ENCODE peak calls at places on chromosomes 7 and 10, in eight cellular contexts. B is fibroblast of villous mesenchyme; D is amygdala; V is left ventricle myocardium superior; K is activated CD8-positive, alpha-beta memory T cell treated with anti-CD3 and anti-CD28 coated beads, Interleukin-2, amount 10 ng/mL, durations not matched to agents 7 days and 5 days; G is adrenal gland; M is neural progenitor cell; Z is BE2C. N is an unnamed sample.

GRCh38 chr10:74213571-74214162 is 62.6 kb downstream of the ADK start:
- DNase-seq in M (no peak), K (peak), B (peak), D (no peak), Z (peak), V (peak), G (no peak), N (no peak)

GRCh38 chr10:88642254-88642653 is 22.0 kb upstream of the LIPF start:
- DNase-seq in K (no peak), Z (no peak), V (no peak), G (no peak), D (no peak), B (no peak), M (no peak), N (no peak)

GRCh38 chr7:33973235-33974015 is 68.1 kb downstream of the BMPER start:
- DNase-seq in B (no peak), Z (no peak), V (no peak), M (no peak), D (no peak), G (no peak), K (no peak), N (no peak)

GRCh38 chr10:131001438-131001837 is 310.1 kb downstream of the TCERG1L start:
- DNase-seq in M (no peak), Z (no peak), B (no peak), D (no peak), V (no peak), K (no peak), G (peak), N (peak)

GRCh38 chr7:79988642-79989041 is 146.0 kb upstream of the GNAI1 start:
- DNase-seq in K (no peak), G (no peak), B (peak), M (no peak), Z (no peak), V (no peak), D (no peak), N (no peak)

GRCh38 chr10:6239213-6239991 is 36.7 kb downstream of the PFKFB3 start:
- DNase-seq in G (peak), M (no peak), V (no peak), B (peak), K (peak), Z (peak), D (no peak), N (no peak)

GRCh38 chr10:110979611-110980010 is 60.2 kb downstream of the SHOC2 start:
- DNase-seq in G (no peak), Z (no peak), K (no peak), M (no peak), V (no peak), D (no peak), B (no peak), N (no peak)

GRCh38 chr7:108321359-108321758 is 134.9 kb downstream of the NRCAM start:
- DNase-seq in K (no peak), Z (no peak), V (no peak), B (no peak), G (no peak), M (no peak), D (no peak), N (no peak)

GRCh38 chr10:61078542-61078941 is 134.6 kb upstream of the RHOBTB1 start:
- DNase-seq in D (no peak), G (no peak), V (peak), Z (no peak), K (no peak), B (peak), M (no peak), N (no peak)

GRCh38 chr7:129780257-129781127 is 169.0 kb downstream of the NRF1 start:
- DNase-seq in B (no peak), K (peak), V (peak), G (peak), M (peak), D (no peak), Z (peak), N (no peak)

GRCh38 chr10:94403823-94404228 is 1.5 kb downstream of the TBC1D12 start:
- DNase-seq in G (no peak), Z (no peak), K (no peak), B (peak), D (no peak), M (no peak), V (no peak), N (no peak)

GRCh38 chr7:139936760-139937310 is 107.8 kb downstream of the TBXAS1 start:
- DNase-seq in V (no peak), Z (no peak), K (no peak), B (peak), G (no peak), D (no peak), M (no peak), N (no peak)

GRCh38 chr10:58570307-58570723 is 57.6 kb downstream of the BICC1 start:
- DNase-seq in Z (no peak), V (no peak), D (no peak), G (no peak), B (peak), K (no peak), M (no peak), N (no peak)

GRCh38 chr10:27446091-27446918 is 57.8 kb upstream of the RAB18 start:
- DNase-seq in K (no peak), V (no peak), B (peak), M (peak), D (no peak), G (no peak), Z (no peak), N (no peak)

GRCh38 chr10:7457478-7458316 is 46.9 kb upstream of the SFMBT2 start:
- DNase-seq in K (no peak), Z (no peak), M (no peak), D (no peak), V (no peak), B (no peak), G (no peak), N (no peak)

GRCh38 chr7:107697246-107698044 is 36.8 kb downstream of the SLC26A4 start:
- DNase-seq in Z (no peak), D (no peak), B (no peak), K (no peak), M (no peak), G (no peak), V (no peak), N (no peak)

GRCh38 chr7:55690-56248 is 136.6 kb upstream of the FAM20C start:
- DNase-seq in V (peak), B (no peak), K (no peak), M (no peak), G (no peak), Z (no peak), D (no peak), N (no peak)

GRCh38 chr7:55509322-55509721 is 63.0 kb downstream of the VOPP1 start:
- DNase-seq in Z (no peak), K (no peak), G (no peak), M (no peak), V (no peak), D (no peak), B (peak), N (no peak)

GRCh38 chr10:132396495-132397035 is 435 bp upstream of the PWWP2B start:
- DNase-seq in K (peak), Z (peak), B (peak), D (no peak), M (peak), V (peak), G (peak), N (no peak)

GRCh38 chr7:132154695-132155471 is 421.4 kb downstream of the PLXNA4 start:
- DNase-seq in V (no peak), M (no peak), D (no peak), B (no peak), K (no peak), G (no peak), Z (no peak), N (no peak)

GRCh38 chr7:138625849-138626230 is 75.3 kb downstream of the SVOPL start:
- DNase-seq in M (no peak), V (no peak), Z (no peak), G (no peak), B (no peak), K (no peak), D (no peak), N (no peak)

GRCh38 chr7:89054364-89054763 is 258.8 kb upstream of the TEX47 start:
- DNase-seq in D (no peak), M (no peak), B (no peak), Z (no peak), G (no peak), K (no peak), V (no peak), N (no peak)

GRCh38 chr7:120856198-120856597 is 1.7 kb downstream of the TSPAN12 start:
- DNase-seq in K (no peak), Z (no peak), M (no peak), B (peak), D (no peak), V (no peak), G (no peak), N (no peak)

GRCh38 chr10:71710519-71710918 is 9.1 kb downstream of the C10orf105 start:
- DNase-seq in G (no peak), K (no peak), V (no peak), D (no peak), B (no peak), Z (no peak), M (no peak), N (no peak)

GRCh38 chr10:100998183-100998990 is 1.2 kb upstream of the LZTS2 start:
- DNase-seq in M (peak), B (peak), V (peak), G (peak), D (peak), K (peak), Z (peak), N (no peak)

GRCh38 chr10:8481718-8482504 is 427.4 kb downstream of the GATA3 start:
- DNase-seq in M (no peak), D (no peak), Z (no peak), V (no peak), G (no peak), K (no peak), B (no peak), N (no peak)

GRCh38 chr7:56091591-56091990 is 1.2 kb downstream of the PHKG1 start:
- DNase-seq in D (peak), M (no peak), G (no peak), K (no peak), Z (no peak), B (no peak), V (peak), N (no peak)

GRCh38 chr10:46520941-46521340 is 35.5 kb downstream of the GPRIN2 start:
- DNase-seq in K (peak), D (no peak), G (no peak), Z (peak), M (no peak), B (no peak), V (peak), N (no peak)

GRCh38 chr7:8035190-8035589 is 66.6 kb downstream of the GLCCI1 start:
- DNase-seq in K (no peak), Z (peak), D (no peak), V (no peak), B (no peak), G (no peak), M (no peak), N (no peak)

GRCh38 chr7:98293265-98293664 is 11.8 kb downstream of the BRI3 start:
- DNase-seq in Z (no peak), K (no peak), G (no peak), M (no peak), D (no peak), V (no peak), B (no peak), N (no peak)

GRCh38 chr7:54932818-54933543 is 85.8 kb upstream of the EGFR start:
- DNase-seq in G (peak), B (peak), D (peak), V (peak), M (peak), Z (peak), K (no peak), N (no peak)

GRCh38 chr7:49643321-49643720 is 130.1 kb upstream of the VWC2 start:
- DNase-seq in Z (no peak), D (peak), B (no peak), M (peak), V (peak), G (no peak), K (no peak), N (no peak)

GRCh38 chr7:55477781-55478374 is 94.4 kb downstream of the VOPP1 start:
- DNase-seq in V (no peak), B (peak), G (peak), Z (no peak), D (no peak), M (no peak), K (no peak), N (no peak)

GRCh38 chr7:140006600-140006999 is 56.2 kb downstream of the PARP12 start:
- DNase-seq in G (no peak), D (no peak), V (no peak), K (no peak), M (no peak), Z (no peak), B (no peak), N (no peak)

GRCh38 chr10:32415361-32415760 is 30.6 kb upstream of the CCDC7 start:
- DNase-seq in Z (no peak), K (no peak), B (no peak), M (no peak), V (no peak), D (no peak), G (no peak), N (no peak)

GRCh38 chr7:116271161-116271979 is 61.0 kb downstream of the TES start:
- DNase-seq in G (no peak), V (no peak), K (no peak), M (no peak), Z (no peak), B (peak), D (no peak), N (no peak)

GRCh38 chr7:75905785-75906604 is 9.0 kb upstream of the POR start:
- DNase-seq in M (peak), B (peak), K (no peak), D (peak), Z (peak), V (peak), G (peak), N (no peak)

GRCh38 chr7:122849297-122849696 is 37.0 kb downstream of the CADPS2 start:
- DNase-seq in Z (no peak), B (no peak), K (no peak), M (no peak), D (no peak), V (no peak), G (no peak), N (no peak)